ENCODE peak calls at places on chromosomes 6 and 20, in eight cellular contexts. M, H, Y, R, V, D, K and I are unnamed samples. For H3K9me3 and H3K27me3, the result is how much of the 10 kb centered on the place peaks cover.

GRCh38 chr20:24950836-24951525 is 1.9 kb downstream of the CST7 start:
- DNase-seq in M (no peak), H (no peak), Y (no peak), R (no peak), V (no peak), D (no peak), K (no peak), I (no peak)

GRCh38 chr20:22389836-22390542 is 194.4 kb downstream of the FOXA2 start:
- DNase-seq in M (no peak), H (peak), Y (peak), R (peak), V (no peak), D (peak), K (no peak), I (no peak)

GRCh38 chr6:160348552-160349441 is 619 bp downstream of the SLC22A3 start:
- DNase-seq in M (no peak), H (no peak), Y (peak), R (peak), V (peak), D (peak), K (no peak), I (no peak)

GRCh38 chr6:80464901-80465300 is 358.4 kb downstream of the BCKDHB start:
- DNase-seq in M (no peak), H (no peak), Y (no peak), R (no peak), V (no peak), D (no peak), K (no peak), I (no peak)

GRCh38 chr6:41488392-41489129 is 57.6 kb upstream of the FOXP4 start:
- DNase-seq in M (no peak), H (peak), Y (peak), R (no peak), V (no peak), D (peak), K (no peak), I (no peak)

GRCh38 chr6:150417247-150417646 is 48.4 kb downstream of the IYD start:
- DNase-seq in M (no peak), H (no peak), Y (no peak), R (no peak), V (no peak), D (no peak), K (no peak), I (no peak)

GRCh38 chr20:62984666-62985065 is 22.1 kb downstream of the BHLHE23 start:
- DNase-seq in M (no peak), H (no peak), Y (no peak), R (no peak), V (no peak), D (no peak), K (no peak), I (no peak)

GRCh38 chr6:118896339-118897136 is 2.6 kb downstream of the ASF1A start:
- DNase-seq in M (no peak), H (no peak), Y (no peak), R (no peak), V (no peak), D (peak), K (no peak), I (no peak)

GRCh38 chr20:33075281-33075680 is 4.2 kb upstream of the BPIFB4 start:
- DNase-seq in M (no peak), H (no peak), Y (no peak), R (no peak), V (no peak), D (no peak), K (no peak), I (no peak)

GRCh38 chr6:111487656-111488055 is 4.6 kb upstream of the REV3L start:
- DNase-seq in M (no peak), H (no peak), Y (no peak), R (no peak), V (no peak), D (peak), K (no peak), I (no peak)

GRCh38 chr20:39269031-39269461 is 306.9 kb downstream of the DHX35 start:
- DNase-seq in M (no peak), H (peak), Y (peak), R (no peak), V (peak), D (peak), K (no peak), I (no peak)

GRCh38 chr6:36235309-36235708 is 34.6 kb upstream of the PNPLA1 start:
- DNase-seq in M (no peak), H (no peak), Y (no peak), R (no peak), V (no peak), D (no peak), K (no peak), I (no peak)

GRCh38 chr6:1310628-1311399 is 1.1 kb upstream of the FOXQ1 start:
- DNase-seq in M (no peak), H (peak), Y (peak), R (peak), V (no peak), D (no peak), K (no peak), I (no peak)

GRCh38 chr6:116404706-116405105 is 34.0 kb downstream of the DSE start:
- DNase-seq in M (no peak), H (no peak), Y (no peak), R (no peak), V (no peak), D (peak), K (no peak), I (no peak)

GRCh38 chr6:146785001-146785585 is 186.3 kb downstream of the ADGB start:
- DNase-seq in M (no peak), H (no peak), Y (peak), R (no peak), V (peak), D (peak), K (no peak), I (no peak)

GRCh38 chr6:101429845-101430244 is 36.3 kb downstream of the GRIK2 start:
- DNase-seq in M (no peak), H (no peak), Y (no peak), R (no peak), V (no peak), D (no peak), K (no peak), I (no peak)

GRCh38 chr6:153013438-153013837 is 10.9 kb upstream of the MTRF1L start:
- DNase-seq in M (no peak), H (no peak), Y (no peak), R (no peak), V (no peak), D (peak), K (no peak), I (no peak)

GRCh38 chr6:128498244-128498643 is 22.2 kb downstream of the PTPRK start:
- DNase-seq in M (no peak), H (no peak), Y (no peak), R (no peak), V (no peak), D (no peak), K (no peak), I (no peak)

GRCh38 chr6:159654483-159655098 is 38.5 kb downstream of the SOD2 start:
- DNase-seq in M (no peak), H (no peak), Y (no peak), R (no peak), V (no peak), D (peak), K (no peak), I (no peak)

GRCh38 chr6:111715321-111715720 is 109.6 kb upstream of the TRAF3IP2 start:
- DNase-seq in M (no peak), H (no peak), Y (no peak), R (no peak), V (no peak), D (no peak), K (no peak), I (peak)

GRCh38 chr20:48040491-48040890 is 255.2 kb upstream of the SULF2 start:
- DNase-seq in M (no peak), H (no peak), Y (no peak), R (no peak), V (no peak), D (no peak), K (no peak), I (no peak)

GRCh38 chr6:13362432-13362831 is 34.1 kb upstream of the TBC1D7 start:
- DNase-seq in M (no peak), H (no peak), Y (no peak), R (no peak), V (no peak), D (peak), K (no peak), I (no peak)

GRCh38 chr6:147776631-147777030 is 268.1 kb downstream of the SAMD5 start:
- DNase-seq in M (no peak), H (no peak), Y (no peak), R (no peak), V (no peak), D (no peak), K (no peak), I (no peak)

GRCh38 chr20:19381947-19382346 is 169.5 kb downstream of the SLC24A3 start:
- DNase-seq in M (no peak), H (no peak), Y (no peak), R (no peak), V (no peak), D (no peak), K (no peak), I (no peak)

GRCh38 chr6:164210323-164210722 is 795.8 kb downstream of the QKI start:
- DNase-seq in M (no peak), H (no peak), Y (no peak), R (no peak), V (no peak), D (no peak), K (no peak), I (no peak)

GRCh38 chr20:63056236-63057132 is 49.7 kb upstream of the BHLHE23 start:
- DNase-seq in M (no peak), H (peak), Y (peak), R (no peak), V (no peak), D (peak), K (no peak), I (peak)

GRCh38 chr6:105136433-105137350 is 43.1 kb downstream of the POPDC3 start:
- DNase-seq in M (no peak), H (peak), Y (peak), R (peak), V (peak), D (peak), K (no peak), I (no peak)

GRCh38 chr20:60899320-60899719 is 352.7 kb upstream of the CDH4 start:
- DNase-seq in M (no peak), H (no peak), Y (no peak), R (no peak), V (no peak), D (no peak), K (no peak), I (no peak)

GRCh38 chr20:60901831-60902230 is 350.2 kb upstream of the CDH4 start:
- DNase-seq in M (no peak), H (no peak), Y (no peak), R (no peak), V (no peak), D (no peak), K (no peak), I (no peak)

GRCh38 chr20:60903325-60903958 is 348.6 kb upstream of the CDH4 start:
- DNase-seq in M (no peak), H (no peak), Y (peak), R (no peak), V (no peak), D (no peak), K (no peak), I (no peak)

GRCh38 chr20:60895363-60896079 is 356.5 kb upstream of the CDH4 start:
- DNase-seq in M (no peak), H (no peak), Y (no peak), R (no peak), V (no peak), D (no peak), K (no peak), I (no peak)

DNA sequence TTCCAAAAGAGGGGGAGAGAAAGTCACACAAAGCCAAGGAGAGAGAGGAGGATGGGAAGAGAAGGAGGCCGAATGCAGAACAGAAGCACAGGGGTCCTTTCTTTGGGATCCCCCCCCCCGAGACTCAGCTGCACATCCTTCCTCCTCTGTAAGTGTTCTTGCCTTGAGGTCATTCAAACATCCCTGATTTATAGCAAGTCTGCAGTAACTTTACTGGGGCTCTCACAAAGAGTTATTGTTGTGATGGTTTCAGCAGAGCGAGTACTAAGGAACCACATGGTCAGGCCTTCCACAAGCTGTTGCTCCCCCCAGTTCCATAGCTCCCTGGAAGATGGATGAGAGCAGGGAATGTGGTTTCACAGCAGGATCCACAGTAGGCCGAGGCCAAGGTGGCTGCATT is 351.5 kb upstream of the CDH4 start:
- DNase-seq in M (no peak), H (no peak), Y (no peak), R (no peak), V (no peak), D (no peak), K (no peak), I (no peak)
- H3K9me3 ChIP-seq in M (under half), H (under half), Y (under half), R (under half), V (under half), D (under half), K (under half), I (under half)

DNA sequence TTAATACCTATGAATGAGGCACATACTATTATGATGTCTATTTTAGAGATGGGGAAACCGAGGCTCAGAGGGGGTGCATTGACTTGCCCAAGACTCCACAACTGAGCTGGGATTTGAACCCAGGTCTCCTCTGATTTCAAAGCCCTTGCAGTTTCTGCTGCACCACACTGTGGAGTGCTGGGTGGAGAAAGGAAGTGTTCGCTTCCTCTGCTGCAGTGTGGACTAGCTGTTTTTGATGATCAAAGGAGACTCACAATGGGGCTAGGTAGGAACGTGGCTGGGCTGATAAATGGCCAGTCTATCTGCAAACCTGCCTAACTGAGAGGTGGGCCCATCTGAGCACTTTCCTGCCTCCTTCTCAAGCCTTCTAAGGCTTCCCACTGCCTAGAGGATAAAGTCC is 87.2 kb downstream of the CD40 start:
- DNase-seq in M (no peak), H (no peak), Y (no peak), R (no peak), V (no peak), D (no peak), K (no peak), I (no peak)
- H3K27me3 ChIP-seq in M (under half), H (half or more), Y (under half), R (under half), V (under half), D (under half), K (under half), I (under half)

DNA sequence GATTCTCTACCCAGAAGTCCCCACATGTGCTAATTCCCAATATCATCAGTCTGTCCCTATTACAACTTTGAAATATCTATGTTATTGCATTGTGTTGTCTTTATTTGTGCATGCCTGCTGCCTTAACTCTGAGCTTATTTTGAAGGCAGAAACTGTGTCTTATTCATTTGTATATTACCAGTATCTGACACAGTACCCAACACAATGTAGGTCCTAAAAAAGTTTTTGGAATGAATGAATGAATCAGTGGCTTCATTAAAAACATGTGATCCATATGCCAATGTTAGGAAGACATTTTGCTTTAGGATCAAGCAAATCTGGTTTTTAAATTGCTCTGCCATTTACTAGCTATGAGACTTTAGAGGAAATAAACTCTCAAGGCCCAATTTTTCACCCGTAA is 420.4 kb downstream of the CBLN4 start:
- DNase-seq in M (no peak), H (no peak), Y (no peak), R (no peak), V (no peak), D (no peak), K (no peak), I (no peak)
- H3K9me3 ChIP-seq in M (under half), H (under half), Y (under half), R (under half), V (under half), D (under half), K (under half), I (under half)

GRCh38 chr20:61644387-61645076 is 392.5 kb downstream of the CDH4 start:
- DNase-seq in M (no peak), H (no peak), Y (no peak), R (no peak), V (no peak), D (no peak), K (no peak), I (no peak)
- H3K27me3 ChIP-seq in M (under half), H (half or more), Y (under half), R (under half), V (under half), D (under half), K (under half), I (under half)

GRCh38 chr6:167396659-167397490 is 72.0 kb downstream of the TTLL2 start:
- DNase-seq in M (no peak), H (no peak), Y (no peak), R (no peak), V (no peak), D (no peak), K (no peak), I (no peak)
- H3K9me3 ChIP-seq in M (under half), H (under half), Y (under half), R (under half), V (under half), D (under half), K (under half), I (under half)

DNA sequence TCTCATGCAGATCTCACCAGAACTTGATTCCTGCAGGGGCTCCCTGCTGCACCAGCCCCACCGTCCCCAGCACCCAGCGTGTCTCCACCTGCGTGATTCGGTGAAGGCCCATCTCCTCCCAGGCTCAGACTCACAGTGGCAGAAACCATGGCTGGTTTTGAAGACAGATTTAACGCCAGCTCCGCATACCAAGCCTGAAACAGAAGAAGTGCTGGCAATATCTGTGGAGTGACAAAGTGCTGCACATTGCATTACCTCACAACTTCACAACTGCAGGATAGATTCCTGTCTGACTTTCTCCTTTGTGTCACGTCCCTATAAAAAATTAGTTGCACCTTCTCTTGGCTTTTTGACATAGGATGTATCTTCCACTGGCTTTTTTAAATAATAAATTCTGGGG is 120.7 kb downstream of the TTLL2 start:
- DNase-seq in M (no peak), H (no peak), Y (no peak), R (no peak), V (no peak), D (no peak), K (no peak), I (no peak)
- H3K27me3 ChIP-seq in M (under half), H (under half), Y (under half), R (under half), V (under half), D (under half), K (under half), I (under half)

GRCh38 chr6:78570044-78570443 is 297.3 kb upstream of the IRAK1BP1 start:
- DNase-seq in M (no peak), H (no peak), Y (no peak), R (no peak), V (no peak), D (no peak), K (no peak), I (no peak)
- H3K9me3 ChIP-seq in M (under half), H (under half), Y (under half), R (under half), V (under half), D (under half), K (under half), I (under half)

GRCh38 chr6:90399970-90400369 is 103.3 kb upstream of the BACH2 start:
- DNase-seq in M (no peak), H (no peak), Y (no peak), R (no peak), V (no peak), D (no peak), K (no peak), I (no peak)

GRCh38 chr6:90397047-90397446 is 100.4 kb upstream of the BACH2 start:
- DNase-seq in M (no peak), H (no peak), Y (no peak), R (no peak), V (no peak), D (no peak), K (no peak), I (no peak)

GRCh38 chr6:90402831-90403192 is 106.2 kb upstream of the BACH2 start:
- DNase-seq in M (no peak), H (no peak), Y (no peak), R (no peak), V (no peak), D (no peak), K (no peak), I (no peak)

GRCh38 chr6:90401933-90402830 is 105.5 kb upstream of the BACH2 start:
- DNase-seq in M (no peak), H (no peak), Y (no peak), R (no peak), V (no peak), D (no peak), K (no peak), I (no peak)

DNA sequence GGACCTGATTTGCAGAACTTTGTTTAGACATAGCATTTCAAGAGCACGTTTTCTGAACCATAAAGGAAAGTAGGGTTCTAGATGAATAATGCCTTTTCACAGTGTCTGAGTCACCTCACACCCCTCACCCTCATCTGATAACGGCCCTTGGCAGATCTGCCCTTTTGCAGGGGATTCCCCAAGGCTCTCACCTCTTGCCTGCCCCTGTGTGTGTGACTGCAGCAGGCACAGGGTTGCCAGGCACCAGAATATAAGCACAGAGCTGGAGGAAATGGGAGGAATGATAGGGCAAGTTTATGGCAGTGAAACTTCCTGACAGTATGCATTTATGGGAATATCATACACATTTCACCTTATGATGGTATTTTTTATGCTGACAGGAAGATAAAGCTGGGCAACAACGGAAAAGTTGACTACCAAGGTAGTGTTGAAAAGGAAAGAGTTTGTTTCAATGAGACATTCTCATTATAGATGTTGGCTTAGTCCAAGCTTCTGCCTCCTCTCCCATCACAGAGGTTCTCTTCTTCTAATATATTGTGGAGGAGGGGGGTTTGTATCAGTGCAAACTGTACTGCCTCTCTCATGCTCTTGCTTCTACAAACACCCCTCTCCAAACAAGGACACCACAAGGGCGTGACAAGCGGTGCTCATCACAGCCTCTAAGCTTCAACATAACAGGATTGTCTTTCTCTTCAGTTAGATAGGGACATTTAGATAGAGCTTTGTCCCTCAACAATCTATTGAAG is 101.5 kb upstream of the BACH2 start:
- DNase-seq in M (no peak), H (no peak), Y (peak), R (no peak), V (no peak), D (peak), K (no peak), I (peak)
- H3K27me3 ChIP-seq in M (under half), H (under half), Y (under half), R (under half), V (under half), D (under half), K (under half), I (under half)